ENCODE peak calls at places on chromosomes 1 and 21, in six cellular contexts. D is pancreas, M is heart right ventricle, Z is endothelial cell of umbilical vein, R is MM.1S, E is IMR-90. P is an unnamed sample. For H3K36me3, the result is how much of the 10 kb centered on the place peaks cover.

GRCh38 chr1:243842978-243843490 is 7.0 kb downstream of the AKT3 start:
- DNase-seq in D (no peak), M (no peak), Z (peak), R (no peak), E (peak), P (no peak)

GRCh38 chr1:172745014-172745413 is 86.1 kb downstream of the FASLG start:
- DNase-seq in D (no peak), M (peak), Z (peak), R (peak), E (peak), P (peak)

GRCh38 chr21:37073417-37074194 is 552 bp downstream of the TTC3 start:
- DNase-seq in D (peak), M (peak), Z (peak), R (peak), E (peak), P (peak)

GRCh38 chr1:18798533-18799445 is 60.7 kb downstream of the TAS1R2 start:
- DNase-seq in D (no peak), M (no peak), Z (no peak), R (no peak), E (no peak), P (no peak)

GRCh38 chr1:208233546-208233945 is 10.6 kb downstream of the PLXNA2 start:
- DNase-seq in D (peak), M (no peak), Z (peak), R (no peak), E (no peak), P (no peak)

GRCh38 chr1:1312450-1313314 is 4.3 kb downstream of the PUSL1 start:
- DNase-seq in D (no peak), M (no peak), Z (no peak), R (no peak), E (no peak), P (no peak)

GRCh38 chr1:201088901-201089525 is 23.2 kb downstream of the CACNA1S start:
- DNase-seq in D (no peak), M (no peak), Z (no peak), R (no peak), E (no peak), P (no peak)

GRCh38 chr1:225554216-225554812 is 98.6 kb downstream of the ENAH start:
- DNase-seq in D (no peak), M (no peak), Z (peak), R (peak), E (peak), P (no peak)

GRCh38 chr1:92538048-92538412 is 51.3 kb upstream of the GFI1 start:
- DNase-seq in D (no peak), M (no peak), Z (peak), R (peak), E (peak), P (no peak)

GRCh38 chr1:42880384-42880783 is 34.0 kb downstream of the ZNF691 start:
- DNase-seq in D (no peak), M (no peak), Z (no peak), R (no peak), E (no peak), P (no peak)

GRCh38 chr1:225519166-225519863 is 91.5 kb upstream of the LBR start:
- DNase-seq in D (no peak), M (no peak), Z (no peak), R (no peak), E (peak), P (no peak)

DNA sequence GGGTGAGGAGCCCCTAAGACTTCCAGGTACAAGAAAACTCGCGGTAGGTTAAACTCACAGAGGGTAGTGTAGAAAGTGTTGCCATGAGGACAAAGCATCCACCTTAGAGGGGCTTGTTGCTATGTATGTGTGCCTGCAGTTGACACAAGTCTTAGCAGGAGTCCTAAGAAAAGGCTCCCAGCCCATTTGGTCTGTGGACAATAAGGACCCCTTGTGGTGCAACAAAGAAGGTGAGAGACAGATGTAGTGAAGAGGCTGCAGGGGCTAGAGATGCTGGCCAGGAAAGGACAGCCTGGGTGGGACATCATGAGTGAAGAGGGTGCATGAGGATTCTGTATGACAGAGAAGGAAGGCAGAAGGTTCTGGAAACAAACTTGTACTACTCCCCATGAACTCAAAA is 36.3 kb upstream of the IL10 start:
- DNase-seq in D (no peak), M (peak), Z (no peak), R (peak), E (peak), P (peak)
- TF ChIP-seq CTCF in D (no peak), M (peak), Z (no peak), R (peak), E (peak), P (peak)

DNA sequence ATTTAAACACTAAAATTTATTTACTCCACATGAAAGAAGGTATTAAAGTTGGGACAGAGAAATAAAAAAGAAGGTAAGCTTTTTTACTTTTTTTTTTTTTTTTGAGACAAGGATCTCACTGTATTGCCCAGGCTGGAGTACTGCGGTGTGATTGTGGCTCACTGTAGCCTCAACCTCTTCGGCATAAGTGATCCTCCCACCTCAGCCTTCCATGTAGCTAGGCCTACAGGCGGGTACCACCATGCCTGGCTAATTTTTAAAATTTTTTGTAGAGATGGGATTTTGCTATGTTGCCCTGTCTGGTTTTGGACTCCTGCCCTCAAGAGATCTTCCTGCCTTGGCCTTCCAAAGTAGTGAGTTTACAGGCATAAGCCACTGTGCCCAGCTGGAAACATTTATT is 106.6 kb downstream of the ITSN1 start:
- DNase-seq in D (no peak), M (no peak), Z (no peak), R (no peak), E (no peak), P (no peak)
- H3K36me3 ChIP-seq in D (under half), M (under half), Z (under half), R (under half), E (under half), P (under half)

GRCh38 chr1:214498030-214498429 is 53.4 kb downstream of the PTPN14 start:
- DNase-seq in D (no peak), M (no peak), Z (peak), R (no peak), E (no peak), P (no peak)
- H3K4me3 ChIP-seq in D (no peak), M (no peak), Z (no peak), R (no peak), E (no peak), P (no peak)

GRCh38 chr1:162774007-162774406 is 16.5 kb upstream of the HSD17B7 start:
- DNase-seq in D (no peak), M (no peak), Z (no peak), R (no peak), E (no peak), P (no peak)

GRCh38 chr1:162772571-162773154 is 17.8 kb upstream of the HSD17B7 start:
- DNase-seq in D (no peak), M (no peak), Z (no peak), R (no peak), E (peak), P (no peak)
- TF ChIP-seq CTCF in D (no peak), M (no peak), Z (no peak), R (no peak), E (no peak), P (no peak)

GRCh38 chr21:42574234-42575027 is 60.8 kb downstream of the SLC37A1 start:
- DNase-seq in D (peak), M (no peak), Z (peak), R (peak), E (peak), P (no peak)
- H3K36me3 ChIP-seq in D (under half), M (half or more), Z (under half), R (under half), E (under half), P (under half)

P was measured in CD8-positive, alpha-beta T cell.